ENCODE peak calls at places on chromosomes 16 and 17, in four cellular contexts. V is K562, X is GM12878, O is HepG2. L is an unnamed sample.

GRCh38 chr17:30336369-30337171 is 2.7 kb upstream of the TMIGD1 start:
- DNase-seq in X (no peak), O (peak; percentile 95), V (peak; percentile 84), L (peak; percentile 49)

GRCh38 chr17:81546906-81547613 is 5.1 kb downstream of the FAAP100 start:
- DNase-seq in V (no peak), O (no peak), X (no peak), L (no peak)

GRCh38 chr17:8387914-8388651 is 5.1 kb upstream of the RPL26 start:
- DNase-seq in V (no peak), X (no peak), O (no peak), L (no peak)

GRCh38 chr17:8300629-8301242 is 5.5 kb upstream of the SLC25A35 start:
- DNase-seq in O (peak; percentile 65), X (peak; percentile 31), V (peak; percentile 73), L (peak; percentile 81)

GRCh38 chr16:23103603-23104002 is 45.6 kb downstream of the USP31 start:
- DNase-seq in X (no peak), O (no peak), V (no peak), L (no peak)

GRCh38 chr17:15377608-15378007 is 36.2 kb upstream of the TEKT3 start:
- DNase-seq in V (no peak), O (peak; percentile 89), X (no peak), L (no peak)

GRCh38 chr17:30505868-30506417 is 28.7 kb downstream of the GOSR1 start:
- DNase-seq in X (no peak), O (no peak), V (no peak), L (no peak)

GRCh38 chr16:86343111-86343642 is 167.2 kb upstream of the FOXF1 start:
- DNase-seq in O (no peak), X (no peak), V (no peak), L (no peak)

GRCh38 chr16:70630960-70631745 is 15.2 kb upstream of the IL34 start:
- DNase-seq in X (no peak), O (no peak), V (no peak), L (no peak)

GRCh38 chr17:67491009-67491677 is 114.1 kb downstream of the PITPNC1 start:
- DNase-seq in O (peak; percentile 19), X (no peak), V (peak; percentile 5), L (peak; percentile 50)

GRCh38 chr17:17744116-17744515 is 62.9 kb downstream of the RAI1 start:
- DNase-seq in X (no peak), O (no peak), V (no peak), L (no peak)

GRCh38 chr17:4304417-4305027 is 40.7 kb upstream of the ANKFY1 start:
- DNase-seq in O (peak; percentile 41), V (peak; percentile 66), X (no peak), L (peak; percentile 58)

GRCh38 chr16:66750279-66751134 is 902 bp downstream of the DYNC1LI2 start:
- DNase-seq in O (no peak), V (peak; percentile 9), X (no peak), L (no peak)

GRCh38 chr16:79509221-79509631 is 91.3 kb downstream of the MAF start:
- DNase-seq in V (no peak), O (no peak), X (no peak), L (no peak)

DNA sequence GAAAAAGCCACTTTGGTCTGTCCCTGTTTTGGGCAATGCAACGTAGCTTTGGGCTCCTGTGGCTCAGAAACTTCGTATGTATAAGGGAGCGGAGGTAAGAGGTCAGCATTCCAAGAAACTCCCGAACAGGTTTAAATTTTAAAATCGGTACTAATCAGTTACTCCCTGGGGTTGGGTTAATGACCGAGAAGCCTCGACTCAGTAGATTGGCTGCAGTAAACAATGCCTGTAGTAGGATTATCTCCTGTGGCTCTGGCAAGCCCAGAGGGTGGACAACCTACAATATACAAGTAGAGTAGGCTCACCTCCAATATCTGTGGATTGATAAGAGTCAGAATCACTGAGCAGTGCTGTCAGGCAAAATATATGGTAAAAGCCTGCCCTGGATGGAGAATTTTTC is 1.6 kb upstream of the GNA13 start:
- DNase-seq in X (no peak), O (no peak), V (no peak), L (no peak)
- TF ChIP-seq BHLHE40 in X (no peak), O (no peak), V (no peak), L (no peak)

DNA sequence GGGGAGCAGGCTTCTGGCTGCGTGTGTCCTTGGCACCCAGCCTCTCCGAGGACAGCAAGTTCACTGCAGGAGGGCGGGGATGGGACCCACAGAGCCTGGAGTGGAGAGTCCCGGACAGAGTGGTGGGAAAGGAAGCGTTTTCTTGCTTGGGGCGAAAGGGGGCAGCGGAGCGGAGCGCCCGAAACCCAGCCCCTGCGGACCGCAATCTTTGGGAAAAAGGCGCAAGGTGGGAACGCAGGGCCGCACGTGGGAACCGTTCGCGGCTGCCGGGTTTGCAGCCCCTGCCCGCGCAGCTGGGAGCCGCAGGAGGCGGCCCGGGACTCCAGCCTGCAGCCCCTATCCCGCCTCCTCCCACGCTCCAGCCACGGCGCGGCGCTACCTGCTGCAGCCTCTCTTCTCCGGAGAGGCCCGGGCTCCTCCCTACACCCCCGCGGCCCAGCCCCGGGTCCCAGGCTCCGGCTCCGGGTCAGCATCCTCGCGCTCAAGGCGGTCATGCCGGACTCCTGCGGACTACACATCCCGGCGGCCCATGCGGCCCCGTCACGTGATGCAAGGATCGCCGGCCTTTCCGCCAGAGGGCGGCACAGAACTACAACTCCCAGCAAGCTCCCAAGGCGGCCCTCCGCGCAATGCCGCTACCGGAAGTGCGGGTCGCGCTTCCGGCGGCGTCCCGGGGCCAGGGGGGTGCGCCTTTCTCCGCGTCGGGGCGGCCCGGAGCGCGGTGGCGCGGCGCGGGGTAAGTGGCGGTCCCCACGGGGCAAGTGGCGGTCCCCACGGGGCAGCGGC is at the start of the genes NTHL1 and TSC2:
- DNase-seq in O (peak; percentile 93), V (peak; percentile 99), X (peak; percentile 82), L (peak; percentile 100)
- TF ChIP-seq SP1 in O (no peak), V (peak; percentile 87), X (peak; percentile 33), L (no peak)

GRCh38 chr16:82996814-82997213 is 370.0 kb downstream of the CDH13 start:
- DNase-seq in O (no peak), X (no peak), V (no peak), L (no peak)

GRCh38 chr16:82995286-82995926 is 368.6 kb downstream of the CDH13 start:
- DNase-seq in O (no peak), X (no peak), V (no peak), L (no peak)

GRCh38 chr16:82993874-82994375 is 367.2 kb downstream of the CDH13 start:
- DNase-seq in X (no peak), O (no peak), V (no peak), L (no peak)

GRCh38 chr16:82993415-82993814 is 366.6 kb downstream of the CDH13 start:
- DNase-seq in V (no peak), X (no peak), O (no peak), L (no peak)

DNA sequence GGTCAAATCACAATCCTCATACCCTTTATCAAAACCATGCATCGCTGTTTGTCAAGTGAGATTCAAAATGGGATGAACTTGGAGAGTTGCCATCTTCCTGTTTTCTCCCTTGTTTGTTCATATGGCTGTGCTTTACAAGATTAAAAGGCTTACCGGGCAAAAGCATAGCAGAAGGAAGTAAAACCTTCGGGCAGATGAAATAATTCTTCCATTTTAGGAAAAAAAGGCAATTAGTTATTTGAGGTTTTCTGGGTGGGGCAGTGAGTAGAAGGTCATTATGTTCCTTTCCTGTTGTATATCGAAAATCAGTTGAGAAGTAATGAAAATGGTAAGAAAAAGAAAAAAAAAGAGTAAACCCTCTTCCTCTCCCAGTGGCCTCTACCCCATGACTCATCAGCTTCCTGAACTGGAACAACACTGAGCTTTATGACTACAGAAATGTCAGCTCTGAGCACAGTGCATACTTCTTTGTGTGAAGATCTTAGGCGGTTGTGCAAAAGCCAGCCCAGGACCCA is 369.2 kb downstream of the CDH13 start:
- DNase-seq in O (no peak), X (no peak), V (no peak), L (no peak)
- TF ChIP-seq TARDBP in O (no peak), X (no peak), V (no peak), L (no peak)

GRCh38 chr17:73123606-73124320 is 31.3 kb upstream of the SLC39A11 start:
- DNase-seq in X (no peak), O (no peak), V (no peak), L (no peak)
- TF ChIP-seq BHLHE40 in X (no peak), O (no peak), V (no peak), L (no peak)

GRCh38 chr16:68369168-68369567 is 58.3 kb downstream of the PRMT7 start:
- DNase-seq in X (no peak), V (no peak), O (no peak), L (no peak)
- TF ChIP-seq SP1 in X (no peak), V (no peak), O (no peak), L (no peak)

GRCh38 chr17:79716183-79716797 is 14.5 kb upstream of the ENPP7 start:
- DNase-seq in O (no peak), X (no peak), V (no peak), L (no peak)

GRCh38 chr17:79722787-79723186 is 8.0 kb upstream of the ENPP7 start:
- DNase-seq in O (no peak), V (no peak), X (no peak), L (no peak)

GRCh38 chr17:79720705-79721295 is 9.9 kb upstream of the ENPP7 start:
- DNase-seq in V (no peak), X (no peak), O (no peak), L (peak; percentile 35)

GRCh38 chr17:79721993-79722671 is 8.6 kb upstream of the ENPP7 start:
- DNase-seq in O (peak; percentile 64), V (peak; percentile 36), X (no peak), L (peak; percentile 70)
- TF ChIP-seq TARDBP in O (no peak), V (no peak), X (no peak), L (no peak)

GRCh38 chr16:57799619-57800212 is 2.6 kb downstream of the KIFC3 start:
- DNase-seq in O (no peak), V (peak; percentile 54), X (no peak), L (no peak)
- TF ChIP-seq BHLHE40 in O (no peak), V (no peak), X (no peak), L (no peak)

L was measured in HEK293T.